ENCODE peak calls at places on chromosomes 6 and 20, in six cellular contexts. U is upper lobe of right lung, E is bronchial epithelial cell, R is heart right ventricle, X is HCT116, N is sigmoid colon. C is an unnamed sample.
A peak's percentile ranks its signal among the peaks of the same experiment; 100 is the strongest.

GRCh38 chr20:42018979-42019378 is 400.8 kb upstream of the CHD6 start:
- DNase-seq in E (no peak), R (no peak), X (no peak), N (no peak), U (no peak), C (no peak)

GRCh38 chr20:56630086-56630493 is 984 bp downstream of the TFAP2C start:
- DNase-seq in R (peak; percentile 23), X (peak; percentile 54), U (peak; percentile 90), E (peak; percentile 83), N (peak; percentile 81), C (peak; percentile 51)

GRCh38 chr6:148967128-148967527 is 220.3 kb downstream of the UST start:
- DNase-seq in E (no peak), X (no peak), N (no peak), U (no peak), R (no peak), C (no peak)

GRCh38 chr6:7215140-7215539 is 97.9 kb downstream of the SSR1 start:
- DNase-seq in N (no peak), U (no peak), X (no peak), R (no peak), E (no peak), C (no peak)

GRCh38 chr6:132204606-132205005 is 196.7 kb downstream of the MOXD1 start:
- DNase-seq in E (no peak), X (no peak), N (no peak), R (no peak), U (no peak), C (no peak)

GRCh38 chr20:31819083-31819784 is at the start of gene MYLK2:
- DNase-seq in N (no peak), R (peak; percentile 58), U (peak; percentile 54), X (no peak), E (no peak), C (no peak)

GRCh38 chr6:1679691-1680068 is 70.0 kb downstream of the FOXC1 start:
- DNase-seq in E (no peak), X (no peak), N (no peak), R (no peak), U (no peak), C (no peak)

GRCh38 chr20:9400371-9401025 is 113.9 kb upstream of the LAMP5 start:
- DNase-seq in U (no peak), N (no peak), X (no peak), R (no peak), E (no peak), C (no peak)

GRCh38 chr6:129448965-129449364 is 261.0 kb downstream of the ARHGAP18 start:
- DNase-seq in R (no peak), X (no peak), N (no peak), E (no peak), U (no peak), C (peak; percentile 48)

GRCh38 chr6:85460951-85461805 is 11.3 kb downstream of the NT5E start:
- DNase-seq in U (no peak), E (no peak), X (no peak), R (no peak), N (no peak), C (peak; percentile 65)

GRCh38 chr6:55293116-55293515 is 34.2 kb upstream of the GFRAL start:
- DNase-seq in E (peak; percentile 30), N (no peak), X (peak; percentile 18), R (no peak), U (no peak), C (peak; percentile 0)

GRCh38 chr6:113488061-113488460 is 369.1 kb upstream of the MARCKS start:
- DNase-seq in N (no peak), X (no peak), R (no peak), U (no peak), E (no peak), C (no peak)

GRCh38 chr6:111601875-111602274 is 3.8 kb downstream of the TRAF3IP2 start:
- DNase-seq in E (no peak), U (no peak), X (no peak), N (peak; percentile 89), R (no peak), C (no peak)

GRCh38 chr6:114747995-114748625 is 405.3 kb upstream of the HS3ST5 start:
- DNase-seq in E (peak; percentile 33), N (no peak), R (no peak), X (peak; percentile 16), U (no peak), C (no peak)

GRCh38 chr20:64158346-64159285 is 5.6 kb upstream of the MYT1 start:
- DNase-seq in N (no peak), R (no peak), U (no peak), E (no peak), X (no peak), C (no peak)

GRCh38 chr6:121497869-121498462 is 62.5 kb downstream of the GJA1 start:
- DNase-seq in U (no peak), R (no peak), X (no peak), E (no peak), N (no peak), C (no peak)

GRCh38 chr6:123850555-123850954 is 46.9 kb downstream of the NKAIN2 start:
- DNase-seq in R (no peak), E (no peak), U (no peak), N (no peak), X (no peak), C (no peak)

GRCh38 chr20:53547664-53548239 is 45.9 kb downstream of the ZNF217 start:
- DNase-seq in N (peak; percentile 50), E (peak; percentile 58), X (peak; percentile 42), R (no peak), U (no peak), C (no peak)

GRCh38 chr20:18527836-18528235 is 20.1 kb downstream of the SEC23B start:
- DNase-seq in X (no peak), N (no peak), E (peak; percentile 69), R (no peak), U (no peak), C (no peak)

GRCh38 chr6:22785036-22785435 is 215.7 kb downstream of the HDGFL1 start:
- DNase-seq in X (no peak), U (no peak), R (no peak), E (no peak), N (no peak), C (no peak)

GRCh38 chr6:112833546-112834215 is 486.6 kb downstream of the RFPL4B start:
- DNase-seq in X (no peak), E (peak; percentile 5), R (no peak), N (no peak), U (no peak), C (no peak)

GRCh38 chr20:49344975-49345374 is 67.1 kb upstream of the ZNFX1 start:
- DNase-seq in R (peak; percentile 39), X (no peak), U (no peak), E (peak; percentile 64), N (peak; percentile 90), C (no peak)

GRCh38 chr6:96775727-96776400 is 61.4 kb downstream of the GPR63 start:
- DNase-seq in X (no peak), R (no peak), E (no peak), U (no peak), N (no peak), C (no peak)

GRCh38 chr6:154842828-154843227 is 109.6 kb downstream of the SCAF8 start:
- DNase-seq in E (no peak), N (no peak), U (no peak), X (no peak), R (no peak), C (no peak)

GRCh38 chr6:134925800-134926199 is 24.1 kb downstream of the ALDH8A1 start:
- DNase-seq in U (no peak), R (no peak), N (no peak), X (no peak), E (peak; percentile 97), C (no peak)

DNA sequence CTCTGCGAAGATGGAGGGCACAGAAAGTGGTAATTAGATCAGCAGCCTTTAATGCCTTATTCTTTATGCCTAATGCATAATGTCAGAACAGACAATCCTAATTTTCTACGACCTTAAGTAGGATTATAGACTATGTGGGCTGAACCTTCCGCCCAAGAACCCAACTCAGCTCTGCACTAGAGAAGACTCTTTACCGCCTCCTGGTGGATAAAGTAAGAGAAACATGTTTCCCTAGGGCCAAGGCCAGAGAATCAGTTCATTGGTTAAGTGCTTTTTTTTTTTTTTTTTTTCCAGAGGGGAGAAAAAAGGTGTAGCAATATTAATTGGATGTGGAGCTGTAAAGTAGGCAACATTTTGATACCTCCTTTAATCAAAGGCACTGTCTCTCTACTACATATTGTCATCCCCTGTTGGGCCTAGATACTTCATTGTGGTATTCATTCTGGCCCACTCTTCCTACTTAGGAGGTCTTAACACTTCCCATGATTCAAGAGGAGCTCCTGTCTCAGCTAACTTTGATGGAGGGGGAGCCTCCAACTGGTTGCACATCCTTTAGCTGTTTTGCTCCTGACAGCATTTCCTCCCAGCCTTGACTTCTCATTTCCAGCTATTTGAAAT is 124.9 kb upstream of the NRN1 start:
- DNase-seq in U (no peak), N (no peak), E (peak; percentile 2), R (no peak), X (peak; percentile 10), C (peak; percentile 3)
- TF ChIP-seq CTCF in U (peak; percentile 41), N (no peak), E (peak; percentile 32), R (peak; percentile 57), X (peak; percentile 51), C (peak; percentile 72)

GRCh38 chr20:51023617-51024155 is 779 bp upstream of the KCNG1 start:
- DNase-seq in X (no peak), E (no peak), R (no peak), N (no peak), U (no peak), C (no peak)
- H3K4me3 ChIP-seq in X (peak overlapping the region; percentile 92), E (peak overlapping the region; percentile 69), R (peak overlapping the region; percentile 52), N (peak overlapping the region; percentile 41), U (peak overlapping the region; percentile 40), C (no peak overlapping the region)

DNA sequence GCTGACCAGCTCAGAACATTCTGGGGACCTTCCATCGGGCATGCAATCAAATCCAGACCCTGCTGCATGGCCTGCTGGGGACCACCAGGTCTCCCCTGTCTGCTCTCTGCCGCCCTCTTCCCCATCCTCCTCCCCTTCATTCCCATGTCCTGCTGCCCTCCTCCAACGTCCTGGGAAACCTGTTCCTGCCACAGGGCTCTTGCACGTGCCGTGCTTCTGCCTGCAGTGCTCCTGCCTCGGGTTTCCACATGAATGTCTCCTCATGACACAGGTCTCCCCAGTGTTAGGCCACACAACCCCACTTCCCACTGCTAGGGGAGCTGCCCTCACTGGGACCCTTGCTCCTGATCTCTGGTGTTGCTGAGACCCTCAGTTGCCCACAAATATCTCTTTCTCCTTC is 37.2 kb downstream of the SULF2 start:
- DNase-seq in U (no peak), R (no peak), N (no peak), E (no peak), X (no peak), C (no peak)
- H3K27me3 ChIP-seq in U (no peaks in the 10 kb centered on the region), R (no peaks in the 10 kb centered on the region), N (no peaks in the 10 kb centered on the region), E (no peaks in the 10 kb centered on the region), X (no peaks in the 10 kb centered on the region), C (no peaks in the 10 kb centered on the region)

DNA sequence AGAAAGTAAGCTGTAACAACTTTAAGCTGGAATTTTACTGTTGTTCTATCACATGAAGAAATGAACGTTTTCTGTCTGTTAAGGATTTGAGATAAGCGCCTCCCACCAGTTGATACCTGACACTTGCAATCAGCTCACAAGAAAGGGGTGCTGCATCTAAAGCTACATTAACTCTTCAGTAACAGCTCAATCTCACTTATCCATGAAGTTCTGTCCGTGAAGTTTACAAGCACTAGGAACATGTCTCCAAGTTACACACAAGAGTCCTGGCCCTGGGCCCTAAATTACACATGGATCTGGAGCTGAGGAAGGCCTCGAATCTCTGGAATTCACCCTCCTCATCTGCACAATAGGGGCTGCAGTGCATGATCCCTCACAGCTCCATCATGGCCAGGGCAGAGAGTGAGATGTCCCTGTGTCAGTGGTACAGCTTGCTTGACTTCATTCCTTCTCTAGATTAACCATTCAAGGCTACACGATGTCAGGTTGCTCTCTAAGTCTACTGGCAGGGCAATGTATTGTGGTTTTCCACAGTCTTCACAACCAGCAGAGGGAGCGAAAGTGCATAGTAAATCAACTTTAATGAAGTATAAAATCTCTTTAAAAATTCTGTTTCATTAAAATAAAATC is 182.4 kb upstream of the MCHR2 start:
- DNase-seq in N (no peak), R (no peak), X (peak; percentile 8), U (no peak), E (peak; percentile 62), C (no peak)
- TF ChIP-seq CTCF in N (no peak), R (peak; percentile 46), X (peak; percentile 39), U (peak; percentile 20), E (peak; percentile 50), C (peak; percentile 50)

GRCh38 chr20:47102629-47103028 is 208.0 kb downstream of the EYA2 start:
- DNase-seq in X (no peak), E (no peak), R (no peak), U (no peak), N (peak; percentile 64), C (no peak)
- H3K4me3 ChIP-seq in X (no peak overlapping the region), E (no peak overlapping the region), R (no peak overlapping the region), U (no peak overlapping the region), N (no peak overlapping the region), C (no peak overlapping the region)

C was measured in GM06990.